ENCODE peak calls at places on chromosome 6, in eight cellular contexts. Z is omental fat pad, N is IMR-90, B is heart right ventricle, W is upper lobe of right lung, I is left lung, O is epithelial cell of esophagus, P is cardiac fibroblast. G is an unnamed sample.

GRCh38 chr6:41505084-41506049 is 40.8 kb upstream of the FOXP4 start:
- DNase-seq in Z (no peak), N (peak; percentile 88), B (peak; percentile 77), W (peak; percentile 82), I (peak; percentile 81), O (peak; percentile 46), P (peak; percentile 63), G (peak; percentile 15)

GRCh38 chr6:30544666-30545272 is 11.5 kb downstream of the GNL1 start:
- DNase-seq in Z (no peak), N (peak; percentile 79), B (no peak), W (no peak), I (no peak), O (peak; percentile 70), P (peak; percentile 81), G (peak; percentile 66)

GRCh38 chr6:36376742-36377141 is 10.7 kb downstream of the ETV7 start:
- DNase-seq in Z (no peak), N (no peak), B (no peak), W (no peak), I (no peak), O (no peak), P (no peak), G (no peak)

GRCh38 chr6:21767891-21768659 is 174.5 kb downstream of the SOX4 start:
- DNase-seq in Z (no peak), N (peak; percentile 87), B (no peak), W (no peak), I (no peak), O (peak; percentile 56), P (peak; percentile 87), G (no peak)

GRCh38 chr6:89138173-89138572 is 7.7 kb upstream of the PM20D2 start:
- DNase-seq in Z (no peak), N (no peak), B (no peak), W (no peak), I (no peak), O (no peak), P (peak; percentile 5), G (no peak)

GRCh38 chr6:142420822-142421221 is 119.0 kb downstream of the ADGRG6 start:
- DNase-seq in Z (no peak), N (no peak), B (no peak), W (no peak), I (no peak), O (no peak), P (no peak), G (no peak)

GRCh38 chr6:117074672-117075071 is 190.7 kb upstream of the VGLL2 start:
- DNase-seq in Z (no peak), N (no peak), B (no peak), W (no peak), I (no peak), O (no peak), P (no peak), G (no peak)

GRCh38 chr6:113595921-113596376 is 261.2 kb upstream of the MARCKS start:
- DNase-seq in Z (no peak), N (peak; percentile 50), B (no peak), W (no peak), I (no peak), O (no peak), P (peak; percentile 51), G (no peak)

GRCh38 chr6:96926425-96926824 is 1.9 kb downstream of the KLHL32 start:
- DNase-seq in Z (no peak), N (no peak), B (no peak), W (no peak), I (no peak), O (no peak), P (no peak), G (no peak)

GRCh38 chr6:45851001-45851400 is 164.7 kb downstream of the CLIC5 start:
- DNase-seq in Z (no peak), N (no peak), B (no peak), W (no peak), I (no peak), O (no peak), P (no peak), G (no peak)

GRCh38 chr6:103798166-103798565 is 1061.6 kb downstream of the HACE1 start:
- DNase-seq in Z (no peak), N (no peak), B (no peak), W (no peak), I (no peak), O (no peak), P (no peak), G (no peak)

GRCh38 chr6:31821301-31822037 is 6.1 kb upstream of the HSPA1B start:
- DNase-seq in Z (peak; percentile 78), N (peak; percentile 30), B (peak; percentile 83), W (peak; percentile 88), I (peak; percentile 92), O (peak; percentile 49), P (peak; percentile 36), G (peak; percentile 30)

GRCh38 chr6:129889580-129889979 is 28.5 kb upstream of the TMEM244 start:
- DNase-seq in Z (no peak), N (peak; percentile 91), B (no peak), W (no peak), I (no peak), O (peak; percentile 87), P (peak; percentile 91), G (peak; percentile 65)

GRCh38 chr6:38269773-38270172 is 370.0 kb downstream of the BTBD9 start:
- DNase-seq in Z (no peak), N (no peak), B (no peak), W (no peak), I (no peak), O (no peak), P (no peak), G (no peak)

GRCh38 chr6:139990865-139991264 is 616.4 kb upstream of the CITED2 start:
- DNase-seq in Z (no peak), N (peak; percentile 52), B (no peak), W (no peak), I (no peak), O (no peak), P (peak; percentile 54), G (no peak)

GRCh38 chr6:116971959-116972358 is 94.9 kb downstream of the RFX6 start:
- DNase-seq in Z (no peak), N (peak; percentile 31), B (no peak), W (no peak), I (no peak), O (peak; percentile 73), P (peak; percentile 66), G (peak; percentile 13)

GRCh38 chr6:52207066-52207465 is 20.9 kb downstream of the IL17A start:
- DNase-seq in Z (no peak), N (no peak), B (no peak), W (no peak), I (no peak), O (no peak), P (no peak), G (no peak)
- TF ChIP-seq CTCF in Z (no peak), N (no peak), B (no peak), W (no peak), I (no peak), O (no peak), P (no peak), G (no peak)

GRCh38 chr6:127186889-127187288 is 68.4 kb downstream of the RSPO3 start:
- DNase-seq in Z (peak; percentile 43), N (no peak), B (peak; percentile 69), W (peak; percentile 91), I (peak; percentile 94), O (peak; percentile 57), P (peak; percentile 49), G (no peak)
- TF ChIP-seq CTCF in Z (no peak), N (peak; percentile 37), B (peak; percentile 43), W (peak; percentile 57), I (peak; percentile 24), O (peak; percentile 63), P (peak; percentile 46), G (no peak)

DNA sequence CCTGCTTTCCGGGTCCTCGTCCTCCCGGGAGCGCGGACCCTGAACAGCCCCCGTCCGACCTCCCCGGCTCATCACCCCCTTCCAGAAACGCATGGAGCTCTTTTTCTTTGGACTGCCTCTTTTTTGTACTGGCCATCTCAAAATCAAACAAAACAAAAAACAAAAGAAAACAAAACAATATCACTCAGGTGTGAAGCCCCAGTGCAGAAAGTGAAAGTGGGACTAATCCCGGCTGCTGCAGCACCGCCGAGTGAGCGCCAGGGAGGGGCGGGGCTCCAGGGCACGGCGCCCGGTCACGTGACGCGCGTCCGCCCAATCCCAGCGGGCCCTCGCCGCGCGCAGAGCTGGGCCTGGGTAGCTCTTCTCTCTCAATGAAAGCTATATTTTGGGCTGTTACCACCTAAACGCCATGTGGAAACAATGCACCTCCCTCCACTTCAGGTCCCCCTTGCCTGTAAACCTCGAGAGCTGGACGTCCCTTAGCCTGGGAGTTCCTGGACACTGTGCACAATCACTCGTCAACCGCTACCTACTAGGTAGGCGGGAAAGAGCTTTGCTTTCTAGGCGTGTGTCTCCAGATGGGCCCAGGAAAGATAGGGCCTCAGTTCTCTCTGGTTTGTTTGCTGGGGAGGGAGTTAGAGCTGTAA is 93.7 kb upstream of the PRDM1 start:
- DNase-seq in Z (peak; percentile 61), N (peak; percentile 72), B (peak; percentile 86), W (peak; percentile 92), I (peak; percentile 96), O (peak; percentile 86), P (peak; percentile 74), G (peak; percentile 97)
- TF ChIP-seq CTCF in Z (no peak), N (no peak), B (no peak), W (no peak), I (no peak), O (no peak), P (no peak), G (no peak)

GRCh38 chr6:109783245-109783990 is 92.3 kb downstream of the FIG4 start:
- DNase-seq in Z (no peak), N (peak; percentile 29), B (no peak), W (no peak), I (no peak), O (peak; percentile 22), P (peak; percentile 62), G (no peak)
- TF ChIP-seq CTCF in Z (no peak), N (peak; percentile 38), B (no peak), W (peak; percentile 21), I (no peak), O (peak; percentile 17), P (peak; percentile 55), G (no peak)

GRCh38 chr6:153553627-153554026 is 422.5 kb upstream of the RGS17 start:
- DNase-seq in Z (no peak), N (no peak), B (no peak), W (no peak), I (no peak), O (peak; percentile 52), P (peak; percentile 3), G (no peak)
- TF ChIP-seq CTCF in Z (no peak), N (no peak), B (peak; percentile 18), W (no peak), I (no peak), O (peak; percentile 56), P (no peak), G (no peak)

DNA sequence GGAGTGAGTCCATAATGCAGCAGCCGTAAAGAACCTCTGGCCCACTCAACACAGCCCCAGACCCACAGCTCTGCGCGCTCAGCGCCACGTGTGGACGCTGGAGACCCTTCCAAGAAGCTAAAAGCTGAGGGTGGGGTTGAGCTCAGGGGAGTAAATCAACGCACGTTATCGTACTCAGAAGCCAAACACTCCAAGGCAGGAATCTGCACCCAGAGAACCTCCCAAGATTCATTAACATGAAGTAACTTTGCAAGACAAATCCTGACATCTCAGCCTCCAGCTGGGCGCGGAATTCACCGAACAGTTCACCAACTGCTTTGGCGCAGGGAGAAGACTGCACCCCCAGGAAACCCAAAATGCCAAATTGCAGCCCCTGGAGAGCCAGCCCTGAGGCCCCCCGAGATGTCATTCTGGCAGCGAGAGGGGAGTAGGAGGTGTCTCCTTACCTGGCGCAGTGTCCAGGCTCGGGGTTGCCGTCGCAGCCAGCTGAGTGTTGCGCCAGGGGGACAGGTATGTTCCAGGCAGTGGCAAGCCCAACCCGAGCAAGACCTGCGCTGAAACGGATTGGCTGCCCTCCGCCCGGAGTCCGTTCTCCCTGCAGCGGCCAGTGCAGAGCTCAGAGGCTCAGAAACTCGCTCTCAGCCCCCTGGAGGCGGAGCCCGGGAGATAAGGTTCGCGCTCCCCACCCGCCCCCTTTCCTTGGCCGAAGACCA is at the start of gene COL21A1:
- DNase-seq in Z (no peak), N (no peak), B (peak; percentile 58), W (peak; percentile 65), I (peak; percentile 79), O (peak; percentile 41), P (peak; percentile 20), G (no peak)
- TF ChIP-seq CTCF in Z (no peak), N (peak; percentile 8), B (peak; percentile 25), W (peak; percentile 22), I (peak; percentile 22), O (peak; percentile 20), P (peak; percentile 29), G (no peak)